ENCODE peak calls at places on chromosomes 13 and 19, in seven cellular contexts. One of them, this sample, is unnamed.

GRCh38 chr13:47256618-47257017 is 359.8 kb upstream of the HTR2A start:
- DNase-seq in ascending aorta: no peak
- DNase-seq in ELF-1: no peak
- DNase-seq in H9: no peak
- DNase-seq in right atrium auricular region: no peak
- DNase-seq in activated T-cell treated with anti-CD3 and anti-CD28 coated beads, Interleukin-2, amount 50 U/mL, for 72 hours: no peak
- DNase-seq in left lung: no peak
- DNase-seq in this sample: no peak

GRCh38 chr13:28499579-28499978 is 4.7 kb upstream of the FLT1 start:
- DNase-seq in left lung: no peak
- DNase-seq in ascending aorta: no peak
- DNase-seq in activated T-cell treated with anti-CD3 and anti-CD28 coated beads, Interleukin-2, amount 50 U/mL, for 72 hours: no peak
- DNase-seq in H9: no peak
- DNase-seq in right atrium auricular region: no peak
- DNase-seq in ELF-1: no peak
- DNase-seq in this sample: no peak

GRCh38 chr13:46964789-46965527 is 68.1 kb upstream of the HTR2A start:
- DNase-seq in activated T-cell treated with anti-CD3 and anti-CD28 coated beads, Interleukin-2, amount 50 U/mL, for 72 hours: no peak
- DNase-seq in left lung: no peak
- DNase-seq in H9: no peak
- DNase-seq in ascending aorta: no peak
- DNase-seq in right atrium auricular region: no peak
- DNase-seq in ELF-1: no peak
- DNase-seq in this sample: no peak

GRCh38 chr19:42150353-42150752 is 18.1 kb upstream of the POU2F2 start:
- DNase-seq in activated T-cell treated with anti-CD3 and anti-CD28 coated beads, Interleukin-2, amount 50 U/mL, for 72 hours: no peak
- DNase-seq in right atrium auricular region: no peak
- DNase-seq in ascending aorta: no peak
- DNase-seq in ELF-1: no peak
- DNase-seq in H9: no peak
- DNase-seq in left lung: no peak
- DNase-seq in this sample: no peak

GRCh38 chr13:47794963-47795362 is 206.1 kb downstream of the SUCLA2 start:
- DNase-seq in ascending aorta: no peak
- DNase-seq in left lung: no peak
- DNase-seq in right atrium auricular region: no peak
- DNase-seq in ELF-1: no peak
- DNase-seq in activated T-cell treated with anti-CD3 and anti-CD28 coated beads, Interleukin-2, amount 50 U/mL, for 72 hours: no peak
- DNase-seq in H9: no peak
- DNase-seq in this sample: no peak

GRCh38 chr13:104553156-104553555 is 1486.9 kb upstream of the SLC10A2 start:
- DNase-seq in left lung: no peak
- DNase-seq in ascending aorta: no peak
- DNase-seq in activated T-cell treated with anti-CD3 and anti-CD28 coated beads, Interleukin-2, amount 50 U/mL, for 72 hours: no peak
- DNase-seq in right atrium auricular region: no peak
- DNase-seq in H9: no peak
- DNase-seq in ELF-1: no peak
- DNase-seq in this sample: no peak

GRCh38 chr19:32200312-32201038 is 144.9 kb upstream of the ZNF507 start:
- DNase-seq in ascending aorta: no peak
- DNase-seq in H9: no peak
- DNase-seq in left lung: no peak
- DNase-seq in activated T-cell treated with anti-CD3 and anti-CD28 coated beads, Interleukin-2, amount 50 U/mL, for 72 hours: no peak
- DNase-seq in ELF-1: no peak
- DNase-seq in right atrium auricular region: no peak
- DNase-seq in this sample: no peak

GRCh38 chr19:55028757-55029156 is 9.3 kb downstream of the GP6 start:
- DNase-seq in ELF-1: no peak
- DNase-seq in ascending aorta: no peak
- DNase-seq in left lung: no peak
- DNase-seq in right atrium auricular region: no peak
- DNase-seq in activated T-cell treated with anti-CD3 and anti-CD28 coated beads, Interleukin-2, amount 50 U/mL, for 72 hours: no peak
- DNase-seq in H9: no peak
- DNase-seq in this sample: no peak

GRCh38 chr19:37932985-37933953 is 26.3 kb downstream of the SIPA1L3 start:
- DNase-seq in right atrium auricular region: no peak
- DNase-seq in ascending aorta: no peak
- DNase-seq in left lung: peak
- DNase-seq in activated T-cell treated with anti-CD3 and anti-CD28 coated beads, Interleukin-2, amount 50 U/mL, for 72 hours: no peak
- DNase-seq in H9: peak
- DNase-seq in ELF-1: no peak
- DNase-seq in this sample: no peak

GRCh38 chr19:3338541-3339181 is 27.7 kb upstream of the NFIC start:
- DNase-seq in H9: no peak
- DNase-seq in activated T-cell treated with anti-CD3 and anti-CD28 coated beads, Interleukin-2, amount 50 U/mL, for 72 hours: peak
- DNase-seq in left lung: peak
- DNase-seq in right atrium auricular region: no peak
- DNase-seq in ELF-1: no peak
- DNase-seq in ascending aorta: peak
- DNase-seq in this sample: peak

GRCh38 chr19:51501594-51502263 is at the start of gene SIGLEC12:
- DNase-seq in activated T-cell treated with anti-CD3 and anti-CD28 coated beads, Interleukin-2, amount 50 U/mL, for 72 hours: peak
- DNase-seq in H9: no peak
- DNase-seq in left lung: peak
- DNase-seq in ascending aorta: peak
- DNase-seq in ELF-1: no peak
- DNase-seq in right atrium auricular region: peak
- DNase-seq in this sample: no peak

GRCh38 chr19:55437410-55437809 is 5.7 kb downstream of the SHISA7 start:
- DNase-seq in H9: peak
- DNase-seq in ELF-1: peak
- DNase-seq in ascending aorta: no peak
- DNase-seq in activated T-cell treated with anti-CD3 and anti-CD28 coated beads, Interleukin-2, amount 50 U/mL, for 72 hours: no peak
- DNase-seq in left lung: peak
- DNase-seq in right atrium auricular region: no peak
- DNase-seq in this sample: no peak

GRCh38 chr13:33307820-33308219 is 22.3 kb upstream of the STARD13 start:
- DNase-seq in activated T-cell treated with anti-CD3 and anti-CD28 coated beads, Interleukin-2, amount 50 U/mL, for 72 hours: no peak
- DNase-seq in ELF-1: no peak
- DNase-seq in left lung: no peak
- DNase-seq in H9: no peak
- DNase-seq in ascending aorta: no peak
- DNase-seq in right atrium auricular region: no peak
- DNase-seq in this sample: no peak

GRCh38 chr19:18848860-18849661 is 17.3 kb downstream of the UPF1 start:
- DNase-seq in ELF-1: no peak
- DNase-seq in right atrium auricular region: peak
- DNase-seq in activated T-cell treated with anti-CD3 and anti-CD28 coated beads, Interleukin-2, amount 50 U/mL, for 72 hours: peak
- DNase-seq in H9: no peak
- DNase-seq in left lung: peak
- DNase-seq in ascending aorta: peak
- DNase-seq in this sample: no peak

GRCh38 chr19:6229216-6229913 is 50.4 kb downstream of the MLLT1 start:
- DNase-seq in H9: no peak
- DNase-seq in ELF-1: no peak
- DNase-seq in right atrium auricular region: no peak
- DNase-seq in left lung: no peak
- DNase-seq in ascending aorta: no peak
- DNase-seq in activated T-cell treated with anti-CD3 and anti-CD28 coated beads, Interleukin-2, amount 50 U/mL, for 72 hours: no peak
- DNase-seq in this sample: no peak

This sample was measured in CD8-positive, alpha-beta T cell.